ENCODE peak calls at places on chromosomes 3 and 15, in nine cellular contexts. D, P, A, X, R, G, U, E and J are unnamed samples.

GRCh38 chr3:146501752-146502151 is 32.4 kb upstream of the PLSCR2 start:
- DNase-seq in X (no peak), P (no peak), E (no peak), R (no peak), U (no peak), D (no peak), G (no peak), A (no peak), J (no peak)

GRCh38 chr15:71802770-71803169 is 7.6 kb upstream of the NR2E3 start:
- DNase-seq in R (no peak), D (no peak), X (no peak), G (no peak), U (no peak), A (no peak), P (no peak), E (no peak), J (no peak)

GRCh38 chr15:29129903-29130302 is 139.7 kb downstream of the NSMCE3 start:
- DNase-seq in D (no peak), R (no peak), A (no peak), G (no peak), X (peak), E (no peak), P (no peak), U (no peak), J (no peak)

GRCh38 chr3:98721776-98722175 is 41.4 kb upstream of the ST3GAL6 start:
- DNase-seq in G (no peak), U (no peak), X (no peak), A (no peak), P (no peak), R (no peak), E (no peak), D (no peak), J (no peak)

GRCh38 chr15:58399737-58400136 is 32.1 kb upstream of the LIPC start:
- DNase-seq in A (no peak), G (no peak), U (no peak), P (no peak), D (no peak), X (no peak), R (no peak), E (no peak), J (no peak)

GRCh38 chr15:56098230-56098899 is 105.0 kb upstream of the NEDD4 start:
- DNase-seq in R (no peak), P (no peak), A (no peak), D (no peak), E (no peak), G (no peak), U (no peak), X (no peak), J (no peak)

GRCh38 chr3:81790117-81790516 is 28.7 kb upstream of the GBE1 start:
- DNase-seq in G (no peak), E (no peak), A (no peak), D (no peak), X (no peak), U (no peak), R (no peak), P (no peak), J (no peak)

GRCh38 chr3:128482857-128483656 is 9.9 kb downstream of the GATA2 start:
- DNase-seq in G (no peak), X (peak), U (no peak), E (no peak), A (peak), D (peak), P (peak), R (no peak), J (no peak)

GRCh38 chr15:38796589-38796988 is 232.0 kb upstream of the RASGRP1 start:
- DNase-seq in R (no peak), A (no peak), D (no peak), U (no peak), X (no peak), E (no peak), P (no peak), G (no peak), J (no peak)

GRCh38 chr15:52362497-52362896 is 66.9 kb upstream of the MYO5C start:
- DNase-seq in X (no peak), D (no peak), R (no peak), G (no peak), E (no peak), U (no peak), P (peak), A (no peak), J (peak)

GRCh38 chr3:39292961-39293360 is 13.1 kb upstream of the CX3CR1 start:
- DNase-seq in A (no peak), R (no peak), E (no peak), D (no peak), G (no peak), X (no peak), P (no peak), U (no peak), J (no peak)

GRCh38 chr3:110296885-110297284 is 774.7 kb upstream of the NECTIN3 start:
- DNase-seq in G (no peak), D (no peak), X (no peak), A (no peak), P (no peak), U (no peak), E (no peak), R (no peak), J (no peak)

GRCh38 chr3:53531749-53532148 is 37.3 kb downstream of the CACNA1D start:
- DNase-seq in G (no peak), D (no peak), U (no peak), X (no peak), A (no peak), E (peak), P (no peak), R (no peak), J (peak)

GRCh38 chr3:24628523-24629258 is 134.0 kb upstream of the THRB start:
- DNase-seq in U (no peak), E (peak), D (no peak), G (no peak), X (no peak), A (no peak), R (no peak), P (no peak), J (peak)